ENCODE peak calls at places on chromosomes 4 and X, in nine cellular contexts. I is C1 segment of cervical spinal cord; T is glutamatergic neuron; R is bronchial epithelial cell; H is anterior cingulate cortex; L is NCI-H2029; B is NAMALWA; P is GM23248; Z is activated naive CD4-positive, alpha-beta T cell treated with anti-CD3 and anti-CD28 coated beads for 36 hours. C is an unnamed sample.
A peak's percentile ranks its signal among the peaks of the same experiment; 100 is the strongest.

GRCh38 chr4:118124977-118125376 is 90.7 kb downstream of the NDST3 start:
- DNase-seq in I (no peak), T (no peak), R (no peak), H (no peak), L (no peak), B (no peak), P (no peak), Z (no peak), C (peak; percentile 12)

GRCh38 chrX:77087529-77088169 is 359.5 kb upstream of the FGF16 start:
- DNase-seq in I (no peak), T (no peak), R (peak; percentile 26), H (no peak), L (no peak), B (no peak), P (peak; percentile 23), Z (no peak), C (no peak)

GRCh38 chr4:144948009-144948408 is 150.0 kb downstream of the ANAPC10 start:
- DNase-seq in I (no peak), T (no peak), R (no peak), H (no peak), L (no peak), B (no peak), P (no peak), Z (no peak), C (no peak)

GRCh38 chr4:140609548-140610425 is 41.0 kb upstream of the UCP1 start:
- DNase-seq in I (peak; percentile 16), T (no peak), R (peak; percentile 51), H (no peak), L (peak; percentile 74), B (peak; percentile 80), P (peak; percentile 72), Z (no peak), C (peak; percentile 45)

GRCh38 chrX:154600962-154601374 is 16.0 kb downstream of the CTAG1A start:
- DNase-seq in I (no peak), T (no peak), R (no peak), H (no peak), L (no peak), B (no peak), P (peak; percentile 44), Z (no peak), C (peak; percentile 36)

GRCh38 chrX:24339911-24340310 is 20.5 kb upstream of the SUPT20HL1 start:
- DNase-seq in I (no peak), T (no peak), R (no peak), H (no peak), L (no peak), B (no peak), P (peak; percentile 3), Z (no peak), C (no peak)

GRCh38 chrX:113802837-113803236 is 781.0 kb upstream of the HTR2C start:
- DNase-seq in I (no peak), T (no peak), R (no peak), H (no peak), L (no peak), B (no peak), P (no peak), Z (no peak), C (no peak)

GRCh38 chr4:1029957-1030520 is 18.6 kb downstream of the FGFRL1 start:
- DNase-seq in I (no peak), T (no peak), R (no peak), H (no peak), L (no peak), B (no peak), P (no peak), Z (no peak), C (no peak)

GRCh38 chr4:76525751-76526150 is 90.7 kb downstream of the SHROOM3 start:
- DNase-seq in I (no peak), T (no peak), R (no peak), H (no peak), L (no peak), B (no peak), P (no peak), Z (no peak), C (no peak)

GRCh38 chrX:95076449-95076848 is 1402.4 kb downstream of the FAM133A start:
- DNase-seq in I (no peak), T (no peak), R (peak; percentile 21), H (no peak), L (no peak), B (peak; percentile 42), P (peak; percentile 32), Z (peak; percentile 8), C (peak; percentile 27)

GRCh38 chrX:40144576-40144975 is 46.8 kb upstream of the BCOR start:
- DNase-seq in I (no peak), T (no peak), R (no peak), H (no peak), L (no peak), B (no peak), P (no peak), Z (no peak), C (no peak)

GRCh38 chr4:7852568-7853185 is 87.0 kb downstream of the AFAP1 start:
- DNase-seq in I (no peak), T (no peak), R (peak; percentile 75), H (no peak), L (no peak), B (no peak), P (no peak), Z (peak; percentile 35), C (peak; percentile 96)

GRCh38 chr4:147482281-147482680 is 1.4 kb downstream of the EDNRA start:
- DNase-seq in I (no peak), T (no peak), R (peak; percentile 90), H (no peak), L (no peak), B (no peak), P (no peak), Z (no peak), C (peak; percentile 49)

GRCh38 chr4:157994863-157995262 is 178.0 kb downstream of the GASK1B start:
- DNase-seq in I (no peak), T (no peak), R (peak; percentile 62), H (no peak), L (peak; percentile 0), B (no peak), P (peak; percentile 29), Z (no peak), C (no peak)

GRCh38 chr4:184423003-184423686 is 51.2 kb downstream of the IRF2 start:
- DNase-seq in I (no peak), T (no peak), R (no peak), H (no peak), L (no peak), B (no peak), P (no peak), Z (no peak), C (no peak)

GRCh38 chr4:150115851-150116250 is 37.6 kb downstream of the DCLK2 start:
- DNase-seq in I (no peak), T (no peak), R (peak; percentile 44), H (no peak), L (no peak), B (no peak), P (peak; percentile 18), Z (no peak), C (no peak)

GRCh38 chrX:95071621-95072020 is 1397.6 kb downstream of the FAM133A start:
- DNase-seq in I (no peak), T (no peak), R (no peak), H (no peak), L (no peak), B (no peak), P (peak; percentile 18), Z (no peak), C (peak; percentile 54)

GRCh38 chrX:40278340-40279090 is 180.8 kb upstream of the BCOR start:
- DNase-seq in I (no peak), T (no peak), R (peak; percentile 12), H (no peak), L (no peak), B (no peak), P (no peak), Z (peak; percentile 31), C (no peak)

GRCh38 chr4:115437739-115438138 is 324.3 kb upstream of the NDST4 start:
- DNase-seq in I (no peak), T (no peak), R (no peak), H (no peak), L (no peak), B (no peak), P (no peak), Z (no peak), C (no peak)

GRCh38 chrX:69029696-69030245 is 135.5 kb downstream of the PJA1 start:
- DNase-seq in I (no peak), T (no peak), R (no peak), H (no peak), L (no peak), B (no peak), P (no peak), Z (no peak), C (no peak)

GRCh38 chr4:2797545-2798305 is 4.8 kb downstream of the SH3BP2 start:
- DNase-seq in I (no peak), T (peak; percentile 13), R (no peak), H (no peak), L (no peak), B (no peak), P (no peak), Z (peak; percentile 52), C (no peak)

C was measured in mammary epithelial cell.